ENCODE peak calls at places on chromosome 9, in eight cellular contexts. C is endodermal cell, A is GM23338, R is OCI-LY7, G is tibial nerve, H is breast epithelium, O is right atrium auricular region, F is IMR-90. B is an unnamed sample.

GRCh38 chr9:72539824-72540347 is 18.5 kb downstream of the TMC1 start:
- DNase-seq in H (peak; percentile 44), F (no peak), G (no peak), C (peak; percentile 50), R (no peak), O (no peak), A (peak; percentile 28), B (no peak)

GRCh38 chr9:73081979-73082657 is 69.5 kb upstream of the ANXA1 start:
- DNase-seq in A (peak; percentile 84), O (no peak), C (no peak), R (peak; percentile 30), H (no peak), G (peak; percentile 43), F (peak; percentile 27), B (no peak)

GRCh38 chr9:98488578-98489312 is 220.0 kb downstream of the GABBR2 start:
- DNase-seq in H (no peak), G (no peak), R (no peak), F (peak; percentile 98), A (peak; percentile 40), O (no peak), C (no peak), B (no peak)

GRCh38 chr9:33942471-33943083 is 106.1 kb downstream of the UBAP2 start:
- DNase-seq in A (no peak), C (no peak), H (no peak), F (peak; percentile 93), O (no peak), R (no peak), G (no peak), B (no peak)

GRCh38 chr9:134314950-134315715 is 11.1 kb upstream of the RXRA start:
- DNase-seq in H (no peak), R (no peak), F (no peak), O (no peak), G (no peak), A (no peak), C (peak; percentile 75), B (no peak)

GRCh38 chr9:133539434-133539833 is 4.9 kb downstream of the ADAMTSL2 start:
- DNase-seq in F (no peak), G (no peak), H (no peak), O (no peak), C (no peak), A (peak; percentile 54), R (no peak), B (peak; percentile 43)

GRCh38 chr9:105620996-105621395 is 41.3 kb upstream of the TAL2 start:
- DNase-seq in F (no peak), H (no peak), O (no peak), C (no peak), A (no peak), G (no peak), R (no peak), B (no peak)

GRCh38 chr9:112489039-112489546 is 2.5 kb downstream of the KIAA1958 start:
- DNase-seq in H (no peak), A (peak; percentile 39), G (no peak), C (no peak), R (no peak), O (no peak), F (no peak), B (no peak)

GRCh38 chr9:7315746-7316457 is 483.7 kb downstream of the DMAC1 start:
- DNase-seq in A (no peak), C (no peak), G (no peak), R (no peak), F (peak; percentile 72), H (no peak), O (no peak), B (no peak)

GRCh38 chr9:20538956-20539355 is 83.3 kb downstream of the MLLT3 start:
- DNase-seq in G (no peak), R (no peak), O (no peak), F (peak; percentile 13), C (no peak), A (no peak), H (no peak), B (no peak)

GRCh38 chr9:76365028-76365427 is 29.2 kb downstream of the RFK start:
- DNase-seq in C (no peak), A (peak; percentile 5), G (no peak), O (no peak), F (peak; percentile 38), H (no peak), R (no peak), B (no peak)

GRCh38 chr9:9754186-9754585 is 858.6 kb downstream of the PTPRD start:
- DNase-seq in G (no peak), H (no peak), A (no peak), R (no peak), C (no peak), F (no peak), O (no peak), B (no peak)

GRCh38 chr9:96491079-96491879 is 41.3 kb downstream of the HABP4 start:
- DNase-seq in F (peak; percentile 77), G (no peak), C (no peak), A (no peak), H (no peak), R (no peak), O (no peak), B (no peak)

GRCh38 chr9:129289131-129289731 is 111.2 kb upstream of the IER5L start:
- DNase-seq in A (no peak), G (no peak), F (no peak), H (no peak), R (peak; percentile 55), C (peak; percentile 43), O (peak; percentile 30), B (no peak)

DNA sequence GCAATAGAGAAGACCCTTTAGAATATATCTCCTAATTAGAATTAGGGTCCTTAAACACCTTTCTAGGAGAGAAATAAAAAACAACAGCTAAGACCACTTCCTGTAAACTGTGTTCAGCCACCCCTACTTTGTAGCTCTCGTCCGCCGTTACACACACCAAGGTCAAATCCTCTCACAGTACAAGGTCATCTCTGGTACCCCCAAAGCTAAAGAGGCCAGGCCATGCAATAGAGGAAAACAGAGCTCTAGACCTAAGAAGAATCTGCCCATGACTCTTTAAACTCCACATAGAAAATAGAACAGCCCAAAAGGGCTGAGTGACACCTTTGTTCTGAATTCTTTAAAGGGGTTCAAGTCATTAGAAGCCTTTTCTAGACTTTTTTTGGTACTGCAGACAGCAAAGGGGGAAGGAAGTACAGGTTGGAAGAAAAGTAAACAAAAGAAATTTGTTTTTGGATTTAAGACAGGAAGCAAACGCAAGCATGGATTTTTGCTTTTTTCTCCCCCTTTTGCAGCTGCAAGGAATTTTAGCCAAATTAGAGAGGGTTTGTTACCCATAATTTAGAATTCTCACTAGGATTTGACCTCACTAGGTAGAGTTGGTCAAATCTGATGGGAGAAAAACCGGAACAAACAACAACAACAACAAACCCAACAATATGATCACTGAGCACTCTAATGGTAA is 13.4 kb upstream of the FANCC start:
- DNase-seq in G (no peak), R (no peak), O (no peak), C (no peak), A (no peak), H (no peak), F (no peak), B (no peak)
- H3K27ac ChIP-seq in G (no peak overlapping the region), R (no peak overlapping the region), O (no peak overlapping the region), C (no peak overlapping the region), A (no peak overlapping the region), H (no peak overlapping the region), F (no peak overlapping the region), B (no peak overlapping the region)

DNA sequence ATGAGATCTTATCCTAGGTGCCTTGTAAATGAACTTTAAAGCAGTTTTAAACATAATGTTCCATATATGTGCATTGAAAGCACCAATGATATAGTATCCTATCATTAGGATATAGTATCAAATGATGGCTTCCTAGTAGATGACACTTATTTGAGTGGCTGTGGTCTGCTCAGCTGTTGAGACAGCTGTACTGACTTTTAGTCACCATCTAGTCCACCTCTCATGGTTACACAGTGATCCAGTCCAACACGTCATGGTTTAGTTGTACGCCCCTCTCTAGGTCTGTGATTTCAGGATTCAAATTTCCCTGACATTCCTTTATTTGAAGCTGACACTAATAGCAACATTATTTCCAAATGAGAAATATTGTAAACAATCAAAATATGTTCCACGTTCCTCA is 127.3 kb upstream of the TUT7 start:
- DNase-seq in C (no peak), O (no peak), H (no peak), A (no peak), F (no peak), R (no peak), G (no peak), B (no peak)
- H3K27ac ChIP-seq in C (no peak overlapping the region), O (no peak overlapping the region), H (no peak overlapping the region), A (no peak overlapping the region), F (no peak overlapping the region), R (no peak overlapping the region), G (no peak overlapping the region), B (no peak overlapping the region)

DNA sequence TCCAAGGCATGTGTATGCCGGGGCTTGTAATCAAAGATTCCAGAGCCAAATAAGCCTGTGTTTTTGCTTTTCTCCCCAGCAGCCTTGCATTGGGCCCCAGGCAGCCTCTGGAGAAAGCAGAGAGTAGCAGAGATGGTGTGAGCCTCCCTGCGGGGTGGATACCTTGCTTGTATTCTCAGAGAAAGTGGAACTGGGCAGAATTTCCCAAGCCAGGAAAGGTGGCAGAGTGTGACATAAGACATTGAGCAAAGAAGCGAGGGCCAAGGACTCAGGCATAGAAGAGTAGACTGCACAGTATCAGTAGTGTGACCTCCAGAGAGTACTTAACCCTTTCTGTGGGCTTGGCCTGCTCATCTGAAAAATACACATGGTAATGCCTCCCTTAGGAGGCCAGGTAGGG is 1.6 kb upstream of the GSN start:
- DNase-seq in H (no peak), R (no peak), O (no peak), G (no peak), C (no peak), F (no peak), A (no peak), B (no peak)
- H3K27ac ChIP-seq in H (peak overlapping the region; percentile 93), R (no peak overlapping the region), O (peak overlapping the region; percentile 91), G (no peak overlapping the region), C (no peak overlapping the region), F (no peak overlapping the region), A (no peak overlapping the region), B (no peak overlapping the region)

GRCh38 chr9:86947146-86948081 is at the start of gene GAS1:
- DNase-seq in A (peak; percentile 97), C (peak; percentile 95), R (peak; percentile 55), O (peak; percentile 94), G (peak; percentile 77), H (peak; percentile 87), F (peak; percentile 96), B (peak; percentile 87)
- H3K27ac ChIP-seq in A (peak within 1 kb of the TSS; percentile 86), C (peak within 1 kb of the TSS; percentile 99), R (no peak within 1 kb of the TSS), O (peak within 1 kb of the TSS; percentile 82), G (peak within 1 kb of the TSS; percentile 77), H (peak within 1 kb of the TSS; percentile 94), F (peak within 1 kb of the TSS; percentile 93), B (peak within 1 kb of the TSS; percentile 95)

GRCh38 chr9:91285729-91286353 is 75.9 kb downstream of the AUH start:
- DNase-seq in H (no peak), F (peak; percentile 54), A (no peak), C (no peak), R (no peak), O (no peak), G (no peak), B (no peak)

DNA sequence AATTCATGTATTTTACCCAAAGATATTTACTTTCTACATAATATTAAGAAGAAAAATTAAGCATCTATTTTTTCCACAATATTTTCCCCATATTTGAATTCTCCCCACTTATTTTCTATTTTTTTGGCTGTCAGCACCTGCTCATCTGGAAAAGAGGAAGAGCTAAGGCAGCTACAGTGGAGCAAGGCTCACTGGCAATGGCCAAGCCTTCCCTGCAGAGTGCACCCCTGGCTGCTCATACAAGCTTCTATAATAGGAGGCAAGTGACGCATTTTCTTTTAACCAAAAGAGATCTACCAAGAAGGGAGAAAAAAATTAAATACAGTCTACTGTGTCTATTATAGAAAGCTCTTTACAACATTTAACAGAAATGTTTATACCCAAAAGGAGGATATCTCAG is 72.5 kb downstream of the AUH start:
- DNase-seq in G (no peak), R (peak; percentile 15), H (no peak), F (no peak), A (no peak), C (no peak), O (no peak), B (no peak)
- H3K27ac ChIP-seq in G (no peak overlapping the region), R (no peak overlapping the region), H (no peak overlapping the region), F (no peak overlapping the region), A (no peak overlapping the region), C (no peak overlapping the region), O (no peak overlapping the region), B (no peak overlapping the region)

B was measured in caudate nucleus.